ENCODE peak calls at places on chromosomes 6 and 20, in four cellular contexts. D is mesenchymal stem cell, Z is trophoblast cell, R is H1. A is an unnamed sample.

GRCh38 chr6:24273471-24273870 is 84.4 kb downstream of the DCDC2 start:
- DNase-seq in D (peak; percentile 0), Z (no peak), R (no peak), A (no peak)

GRCh38 chr6:28340310-28340709 is 4.4 kb upstream of the ZSCAN31 start:
- DNase-seq in D (no peak), Z (no peak), R (no peak), A (no peak)

GRCh38 chr6:16157909-16158308 is 29.0 kb downstream of the MYLIP start:
- DNase-seq in D (no peak), Z (no peak), R (no peak), A (peak; percentile 20)

GRCh38 chr20:37948956-37949355 is 46.0 kb downstream of the VSTM2L start:
- DNase-seq in D (no peak), Z (no peak), R (no peak), A (no peak)

GRCh38 chr6:170160031-170160627 is 130.7 kb downstream of the DLL1 start:
- DNase-seq in D (no peak), Z (no peak), R (no peak), A (no peak)

GRCh38 chr6:52385074-52385473 is 23.1 kb downstream of the PAQR8 start:
- DNase-seq in D (no peak), Z (no peak), R (no peak), A (no peak)

GRCh38 chr20:59051666-59052065 is 9.1 kb upstream of the PRELID3B start:
- DNase-seq in D (no peak), Z (no peak), R (no peak), A (no peak)

GRCh38 chr6:2839195-2839981 is 2.3 kb downstream of the SERPINB1 start:
- DNase-seq in D (peak; percentile 49), Z (no peak), R (no peak), A (no peak)

GRCh38 chr6:3389390-3390167 is 67.3 kb downstream of the SLC22A23 start:
- DNase-seq in D (no peak), Z (no peak), R (no peak), A (no peak)

GRCh38 chr6:2528156-2528555 is 222.6 kb downstream of the MYLK4 start:
- DNase-seq in D (no peak), Z (no peak), R (no peak), A (no peak)

GRCh38 chr6:132491303-132491702 is 21.6 kb downstream of the STX7 start:
- DNase-seq in D (no peak), Z (no peak), R (no peak), A (no peak)

GRCh38 chr6:163417595-163417994 is 3.1 kb downstream of the QKI start:
- DNase-seq in D (no peak), Z (no peak), R (no peak), A (no peak)

GRCh38 chr6:166007349-166008263 is 160.0 kb downstream of the TBXT start:
- DNase-seq in D (peak; percentile 70), Z (no peak), R (no peak), A (no peak)

GRCh38 chr20:13111249-13111911 is 102.6 kb downstream of the SPTLC3 start:
- DNase-seq in D (no peak), Z (no peak), R (no peak), A (no peak)

GRCh38 chr6:158031445-158032353 is 50.0 kb downstream of the SYNJ2 start:
- DNase-seq in D (peak; percentile 97), Z (peak; percentile 41), R (no peak), A (peak; percentile 21)

GRCh38 chr6:13496508-13497180 is 9.2 kb upstream of the GFOD1 start:
- DNase-seq in D (peak; percentile 36), Z (no peak), R (no peak), A (no peak)

GRCh38 chr6:39203804-39204495 is 25.3 kb downstream of the KCNK5 start:
- DNase-seq in D (no peak), Z (no peak), R (no peak), A (no peak)
- H2BK12ac ChIP-seq in D (no peak overlapping the region), Z (peak overlapping the region; percentile 37), R (peak overlapping the region; percentile 72), A (no peak overlapping the region)

GRCh38 chr6:157022022-157022740 is 245.0 kb downstream of the ARID1B start:
- DNase-seq in D (peak; percentile 92), Z (peak; percentile 84), R (no peak), A (peak; percentile 77)
- H2BK12ac ChIP-seq in D (no peak overlapping the region), Z (peak overlapping the region; percentile 50), R (no peak overlapping the region), A (no peak overlapping the region)

DNA sequence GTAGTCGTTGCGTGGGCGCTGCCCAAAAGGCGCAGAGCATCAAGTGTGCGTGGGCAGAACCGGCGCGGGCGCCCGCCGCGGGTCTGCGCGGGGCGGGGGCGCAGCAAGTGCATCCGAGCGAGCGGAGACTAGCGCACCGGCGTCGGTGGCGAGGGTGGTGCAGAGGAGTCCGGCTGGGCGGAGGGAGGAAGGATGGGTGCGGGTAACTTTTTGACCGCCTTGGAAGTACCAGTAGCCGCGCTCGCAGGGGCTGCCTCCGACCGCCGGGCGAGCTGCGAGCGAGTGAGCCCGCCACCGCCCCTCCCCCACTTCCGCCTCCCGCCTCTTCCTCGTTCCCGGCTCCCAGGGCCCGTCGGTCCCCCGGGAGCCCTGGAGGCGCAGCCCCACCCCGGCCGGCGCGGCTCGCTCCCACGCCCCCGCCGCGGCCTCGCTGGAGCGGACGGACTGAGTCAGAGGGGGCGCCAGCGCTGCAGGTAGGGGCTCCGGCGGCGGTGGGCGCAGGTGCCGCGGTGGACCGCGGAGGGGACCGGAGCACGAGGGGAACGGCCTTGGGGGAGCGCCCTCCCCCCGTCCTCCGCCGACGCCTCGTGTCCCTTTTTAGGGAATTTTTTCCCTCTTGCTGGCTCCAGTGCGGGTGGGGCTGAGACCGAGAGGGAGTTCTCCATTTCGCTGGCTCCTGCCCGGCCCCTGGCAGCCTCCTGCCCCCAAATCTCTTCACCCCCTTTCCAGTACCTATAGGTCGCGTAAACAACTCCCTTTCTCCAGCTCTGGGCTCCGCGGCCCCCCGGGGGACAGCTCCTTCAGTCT is 1.6 kb upstream of the DBNDD2 start:
- DNase-seq in D (peak; percentile 36), Z (no peak), R (no peak), A (peak; percentile 40)
- H2BK12ac ChIP-seq in D (no peak overlapping the region), Z (peak overlapping the region; percentile 23), R (peak overlapping the region; percentile 80), A (peak overlapping the region; percentile 97)

DNA sequence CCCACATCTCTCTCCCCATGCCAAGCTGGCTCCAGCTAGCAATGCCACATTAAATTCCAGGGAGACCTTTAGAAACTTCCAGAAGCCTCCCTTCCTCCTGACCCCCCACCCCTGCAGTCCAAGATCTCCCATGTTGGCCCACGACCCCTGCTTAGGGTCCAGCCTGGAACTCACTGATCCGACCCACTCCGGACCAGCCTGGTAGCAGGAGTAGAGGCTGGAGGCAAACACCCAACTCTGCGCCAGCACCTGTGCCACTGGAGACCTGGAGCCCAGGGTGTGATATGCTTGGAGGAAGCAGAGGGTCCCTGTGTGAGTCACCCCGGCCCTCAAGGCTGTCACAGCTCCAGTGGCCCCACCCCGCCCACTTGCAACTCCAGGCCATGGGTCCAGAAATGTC is 3.3 kb upstream of the ULBP1 start:
- DNase-seq in D (no peak), Z (no peak), R (no peak), A (no peak)
- H2BK12ac ChIP-seq in D (no peak overlapping the region), Z (no peak overlapping the region), R (no peak overlapping the region), A (no peak overlapping the region)

GRCh38 chr6:123016431-123017110 is 20.5 kb downstream of the CLVS2 start:
- DNase-seq in D (no peak), Z (no peak), R (no peak), A (peak; percentile 26)
- H2BK12ac ChIP-seq in D (no peak overlapping the region), Z (no peak overlapping the region), R (no peak overlapping the region), A (no peak overlapping the region)

DNA sequence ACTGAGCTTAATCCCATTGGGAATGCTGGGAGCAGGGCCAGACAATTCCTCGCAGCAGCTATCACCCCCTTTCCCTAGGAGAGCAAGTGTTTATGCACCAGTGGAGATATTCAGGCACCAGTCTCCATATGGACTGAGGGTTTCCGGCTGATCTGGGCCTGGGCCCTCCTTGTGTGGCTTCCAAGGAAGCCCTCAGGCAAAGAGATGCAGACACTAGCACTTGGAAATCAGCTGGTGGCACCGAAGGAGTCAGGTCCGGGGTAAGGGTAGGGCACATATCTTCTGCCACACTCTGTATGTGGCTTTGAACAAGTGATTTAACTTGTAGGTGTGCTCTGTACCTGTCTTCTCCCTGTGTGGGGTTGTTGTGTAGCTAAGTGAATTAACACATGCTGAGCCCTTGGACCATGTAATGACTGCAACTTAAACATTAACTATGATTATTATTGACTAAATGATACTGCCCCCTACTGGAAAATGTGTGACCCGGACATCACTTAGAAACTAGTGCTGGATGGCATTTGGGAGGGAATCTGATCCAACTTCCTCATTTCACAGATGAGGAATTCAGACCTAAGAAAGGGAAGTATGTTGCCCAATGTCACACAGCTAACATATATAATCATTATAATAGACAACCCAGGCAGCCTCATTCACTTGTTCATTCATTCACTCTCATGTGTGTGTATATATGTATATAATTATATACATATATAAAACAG is 19.3 kb upstream of the WFDC2 start:
- DNase-seq in D (peak; percentile 33), Z (peak; percentile 23), R (no peak), A (no peak)
- H2BK12ac ChIP-seq in D (no peak overlapping the region), Z (no peak overlapping the region), R (no peak overlapping the region), A (no peak overlapping the region)

GRCh38 chr6:30321692-30322388 is 4.9 kb upstream of the TRIM39 start:
- DNase-seq in D (peak; percentile 54), Z (no peak), R (no peak), A (no peak)
- H2BK12ac ChIP-seq in D (no peak overlapping the region), Z (no peak overlapping the region), R (peak overlapping the region; percentile 98), A (no peak overlapping the region)